ENCODE peak calls at places on chromosomes 6 and 20, in five cellular contexts. One of them, this sample, is unnamed.
A peak's percentile ranks its signal among the peaks of the same experiment; 100 is the strongest.

GRCh38 chr6:5514353-5514752 is 253.0 kb downstream of the FARS2 start:
- DNase-seq in brain microvascular endothelial cell: no peak
- DNase-seq in colonic mucosa: no peak
- DNase-seq in GM20000: peak; percentile 48
- DNase-seq in adrenal gland: no peak
- DNase-seq in this sample: no peak

GRCh38 chr6:39203804-39204495 is 25.3 kb downstream of the KCNK5 start:
- DNase-seq in adrenal gland: no peak
- DNase-seq in brain microvascular endothelial cell: no peak
- DNase-seq in colonic mucosa: peak; percentile 97
- DNase-seq in GM20000: no peak
- DNase-seq in this sample: no peak

GRCh38 chr20:641516-641913 is 11.5 kb downstream of the SRXN1 start:
- DNase-seq in GM20000: no peak
- DNase-seq in brain microvascular endothelial cell: no peak
- DNase-seq in colonic mucosa: no peak
- DNase-seq in adrenal gland: peak; percentile 27
- DNase-seq in this sample: no peak

GRCh38 chr6:99818161-99818560 is 175.9 kb downstream of the MCHR2 start:
- DNase-seq in GM20000: no peak
- DNase-seq in colonic mucosa: no peak
- DNase-seq in brain microvascular endothelial cell: no peak
- DNase-seq in adrenal gland: no peak
- DNase-seq in this sample: no peak

GRCh38 chr6:26089272-26089671 is 2.0 kb downstream of the HFE start:
- DNase-seq in brain microvascular endothelial cell: no peak
- DNase-seq in colonic mucosa: no peak
- DNase-seq in adrenal gland: peak; percentile 11
- DNase-seq in GM20000: no peak
- DNase-seq in this sample: no peak

GRCh38 chr20:61852268-61853072 is 213.2 kb downstream of the TAF4 start:
- DNase-seq in adrenal gland: no peak
- DNase-seq in brain microvascular endothelial cell: no peak
- DNase-seq in GM20000: no peak
- DNase-seq in colonic mucosa: no peak
- DNase-seq in this sample: no peak

GRCh38 chr20:45888681-45889080 is 1.3 kb upstream of the SPATA25 start:
- DNase-seq in GM20000: no peak
- DNase-seq in adrenal gland: no peak
- DNase-seq in colonic mucosa: no peak
- DNase-seq in brain microvascular endothelial cell: no peak
- DNase-seq in this sample: no peak

GRCh38 chr6:3838992-3839867 is 9.9 kb upstream of the FAM50B start:
- DNase-seq in GM20000: no peak
- DNase-seq in adrenal gland: no peak
- DNase-seq in colonic mucosa: no peak
- DNase-seq in brain microvascular endothelial cell: no peak
- DNase-seq in this sample: peak; percentile 43

GRCh38 chr6:162964703-162965140 is 236.9 kb downstream of the PACRG start:
- DNase-seq in GM20000: no peak
- DNase-seq in adrenal gland: peak; percentile 26
- DNase-seq in brain microvascular endothelial cell: peak; percentile 99
- DNase-seq in colonic mucosa: peak; percentile 39
- DNase-seq in this sample: peak; percentile 100

GRCh38 chr6:118277631-118278030 is 270.5 kb upstream of the PLN start:
- DNase-seq in GM20000: no peak
- DNase-seq in colonic mucosa: no peak
- DNase-seq in brain microvascular endothelial cell: no peak
- DNase-seq in adrenal gland: no peak
- DNase-seq in this sample: no peak

GRCh38 chr6:16949696-16950095 is 152.2 kb upstream of the STMND1 start:
- DNase-seq in GM20000: no peak
- DNase-seq in colonic mucosa: no peak
- DNase-seq in adrenal gland: no peak
- DNase-seq in brain microvascular endothelial cell: no peak
- DNase-seq in this sample: peak; percentile 28

GRCh38 chr6:89522778-89523177 is 89.8 kb downstream of the ANKRD6 start:
- DNase-seq in adrenal gland: no peak
- DNase-seq in colonic mucosa: no peak
- DNase-seq in GM20000: no peak
- DNase-seq in brain microvascular endothelial cell: no peak
- DNase-seq in this sample: no peak

GRCh38 chr20:672975-673604 is 2.5 kb downstream of the SCRT2 start:
- DNase-seq in GM20000: no peak
- DNase-seq in brain microvascular endothelial cell: no peak
- DNase-seq in colonic mucosa: no peak
- DNase-seq in adrenal gland: no peak
- DNase-seq in this sample: no peak

GRCh38 chr20:10634683-10635411 is 39.0 kb downstream of the JAG1 start:
- DNase-seq in adrenal gland: no peak
- DNase-seq in brain microvascular endothelial cell: no peak
- DNase-seq in GM20000: no peak
- DNase-seq in colonic mucosa: no peak
- DNase-seq in this sample: peak; percentile 84

GRCh38 chr6:25417206-25417605 is 138.0 kb downstream of the CARMIL1 start:
- DNase-seq in GM20000: no peak
- DNase-seq in brain microvascular endothelial cell: no peak
- DNase-seq in colonic mucosa: no peak
- DNase-seq in adrenal gland: no peak
- DNase-seq in this sample: no peak

GRCh38 chr6:34104186-34104585 is 41.7 kb downstream of the GRM4 start:
- DNase-seq in adrenal gland: no peak
- DNase-seq in brain microvascular endothelial cell: no peak
- DNase-seq in GM20000: no peak
- DNase-seq in colonic mucosa: no peak
- DNase-seq in this sample: no peak

GRCh38 chr6:135419162-135419561 is 78.4 kb downstream of the AHI1 start:
- DNase-seq in colonic mucosa: no peak
- DNase-seq in adrenal gland: no peak
- DNase-seq in brain microvascular endothelial cell: peak; percentile 88
- DNase-seq in GM20000: no peak
- DNase-seq in this sample: peak; percentile 67

GRCh38 chr6:135094403-135094821 is 39.8 kb upstream of the HBS1L start:
- DNase-seq in colonic mucosa: no peak
- DNase-seq in adrenal gland: no peak
- DNase-seq in brain microvascular endothelial cell: no peak
- DNase-seq in GM20000: no peak
- DNase-seq in this sample: no peak

GRCh38 chr6:167766986-167767714 is 59.6 kb upstream of the AFDN start:
- DNase-seq in GM20000: no peak
- DNase-seq in colonic mucosa: no peak
- DNase-seq in brain microvascular endothelial cell: no peak
- DNase-seq in adrenal gland: no peak
- DNase-seq in this sample: no peak

GRCh38 chr6:53042112-53042511 is 23.1 kb upstream of the FBXO9 start:
- DNase-seq in adrenal gland: no peak
- DNase-seq in GM20000: no peak
- DNase-seq in colonic mucosa: no peak
- DNase-seq in brain microvascular endothelial cell: peak; percentile 73
- DNase-seq in this sample: peak; percentile 93

GRCh38 chr6:106257195-106257594 is 68.4 kb downstream of the ATG5 start:
- DNase-seq in colonic mucosa: no peak
- DNase-seq in GM20000: no peak
- DNase-seq in brain microvascular endothelial cell: peak; percentile 52
- DNase-seq in adrenal gland: no peak
- DNase-seq in this sample: peak; percentile 33

GRCh38 chr6:27867051-27867940 is 44.9 kb downstream of the OR2B2 start:
- DNase-seq in adrenal gland: peak; percentile 65
- DNase-seq in GM20000: peak; percentile 69
- DNase-seq in brain microvascular endothelial cell: peak; percentile 65
- DNase-seq in colonic mucosa: peak; percentile 90
- DNase-seq in this sample: peak; percentile 79

GRCh38 chr6:9621276-9621675 is 793.6 kb downstream of the TFAP2A start:
- DNase-seq in adrenal gland: no peak
- DNase-seq in brain microvascular endothelial cell: no peak
- DNase-seq in GM20000: no peak
- DNase-seq in colonic mucosa: no peak
- DNase-seq in this sample: peak; percentile 37

GRCh38 chr6:19399406-19399805 is 437.8 kb upstream of the ID4 start:
- DNase-seq in adrenal gland: no peak
- DNase-seq in GM20000: no peak
- DNase-seq in brain microvascular endothelial cell: peak; percentile 77
- DNase-seq in colonic mucosa: no peak
- DNase-seq in this sample: peak; percentile 31

GRCh38 chr6:89749918-89750317 is 69.7 kb downstream of the MDN1 start:
- DNase-seq in brain microvascular endothelial cell: no peak
- DNase-seq in colonic mucosa: no peak
- DNase-seq in GM20000: no peak
- DNase-seq in adrenal gland: no peak
- DNase-seq in this sample: no peak

GRCh38 chr6:120735641-120736040 is 598.6 kb downstream of the TBC1D32 start:
- DNase-seq in colonic mucosa: no peak
- DNase-seq in GM20000: no peak
- DNase-seq in brain microvascular endothelial cell: peak; percentile 20
- DNase-seq in adrenal gland: no peak
- DNase-seq in this sample: no peak

GRCh38 chr6:44186691-44187025 is 28.0 kb downstream of the CAPN11 start:
- DNase-seq in brain microvascular endothelial cell: no peak
- DNase-seq in GM20000: no peak
- DNase-seq in colonic mucosa: no peak
- DNase-seq in adrenal gland: no peak
- DNase-seq in this sample: no peak

GRCh38 chr20:23507346-23507745 is 16.4 kb downstream of the CST8 start:
- DNase-seq in brain microvascular endothelial cell: no peak
- DNase-seq in adrenal gland: no peak
- DNase-seq in GM20000: no peak
- DNase-seq in colonic mucosa: no peak
- DNase-seq in this sample: no peak
- TF ChIP-seq CTCF in brain microvascular endothelial cell: no peak
- TF ChIP-seq CTCF in adrenal gland: no peak
- TF ChIP-seq CTCF in GM20000: no peak
- TF ChIP-seq CTCF in colonic mucosa: no peak
- TF ChIP-seq CTCF in this sample: no peak

GRCh38 chr6:75568100-75568499 is 33.6 kb upstream of the SENP6 start:
- DNase-seq in adrenal gland: no peak
- DNase-seq in brain microvascular endothelial cell: no peak
- DNase-seq in colonic mucosa: no peak
- DNase-seq in GM20000: no peak
- DNase-seq in this sample: no peak

GRCh38 chr6:75568965-75569364 is 32.7 kb upstream of the SENP6 start:
- DNase-seq in colonic mucosa: no peak
- DNase-seq in GM20000: no peak
- DNase-seq in brain microvascular endothelial cell: no peak
- DNase-seq in adrenal gland: no peak
- DNase-seq in this sample: no peak

GRCh38 chr6:75566137-75566767 is 35.4 kb upstream of the SENP6 start:
- DNase-seq in colonic mucosa: no peak
- DNase-seq in GM20000: no peak
- DNase-seq in adrenal gland: no peak
- DNase-seq in brain microvascular endothelial cell: no peak
- DNase-seq in this sample: no peak

GRCh38 chr6:75557068-75557467 is 44.6 kb upstream of the SENP6 start:
- DNase-seq in brain microvascular endothelial cell: no peak
- DNase-seq in adrenal gland: no peak
- DNase-seq in colonic mucosa: no peak
- DNase-seq in GM20000: no peak
- DNase-seq in this sample: no peak

DNA sequence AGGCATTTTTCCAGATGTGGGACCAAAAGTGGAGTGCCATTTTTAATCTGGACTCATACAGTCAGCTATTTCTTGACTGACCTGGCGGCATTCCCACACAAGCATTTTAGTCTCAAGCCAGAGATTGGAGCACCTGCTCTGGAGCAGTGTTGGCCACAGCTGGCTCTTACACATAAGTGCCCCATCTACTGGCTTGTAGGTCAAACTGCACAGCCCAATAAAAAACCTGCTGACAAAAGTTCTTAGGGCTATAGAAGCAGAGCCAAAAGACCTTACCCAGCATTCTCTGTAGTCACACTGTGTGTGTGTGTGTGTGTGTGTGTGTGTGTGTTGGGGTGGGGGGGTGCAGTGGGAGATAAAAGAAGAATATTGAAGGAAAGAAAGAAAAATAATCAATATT is 38.6 kb upstream of the SENP6 start:
- DNase-seq in GM20000: peak; percentile 28
- DNase-seq in brain microvascular endothelial cell: peak; percentile 16
- DNase-seq in adrenal gland: no peak
- DNase-seq in colonic mucosa: no peak
- DNase-seq in this sample: peak; percentile 42
- TF ChIP-seq CTCF in GM20000: peak; percentile 49
- TF ChIP-seq CTCF in brain microvascular endothelial cell: peak; percentile 70
- TF ChIP-seq CTCF in adrenal gland: no peak
- TF ChIP-seq CTCF in colonic mucosa: peak; percentile 22
- TF ChIP-seq CTCF in this sample: peak; percentile 62

DNA sequence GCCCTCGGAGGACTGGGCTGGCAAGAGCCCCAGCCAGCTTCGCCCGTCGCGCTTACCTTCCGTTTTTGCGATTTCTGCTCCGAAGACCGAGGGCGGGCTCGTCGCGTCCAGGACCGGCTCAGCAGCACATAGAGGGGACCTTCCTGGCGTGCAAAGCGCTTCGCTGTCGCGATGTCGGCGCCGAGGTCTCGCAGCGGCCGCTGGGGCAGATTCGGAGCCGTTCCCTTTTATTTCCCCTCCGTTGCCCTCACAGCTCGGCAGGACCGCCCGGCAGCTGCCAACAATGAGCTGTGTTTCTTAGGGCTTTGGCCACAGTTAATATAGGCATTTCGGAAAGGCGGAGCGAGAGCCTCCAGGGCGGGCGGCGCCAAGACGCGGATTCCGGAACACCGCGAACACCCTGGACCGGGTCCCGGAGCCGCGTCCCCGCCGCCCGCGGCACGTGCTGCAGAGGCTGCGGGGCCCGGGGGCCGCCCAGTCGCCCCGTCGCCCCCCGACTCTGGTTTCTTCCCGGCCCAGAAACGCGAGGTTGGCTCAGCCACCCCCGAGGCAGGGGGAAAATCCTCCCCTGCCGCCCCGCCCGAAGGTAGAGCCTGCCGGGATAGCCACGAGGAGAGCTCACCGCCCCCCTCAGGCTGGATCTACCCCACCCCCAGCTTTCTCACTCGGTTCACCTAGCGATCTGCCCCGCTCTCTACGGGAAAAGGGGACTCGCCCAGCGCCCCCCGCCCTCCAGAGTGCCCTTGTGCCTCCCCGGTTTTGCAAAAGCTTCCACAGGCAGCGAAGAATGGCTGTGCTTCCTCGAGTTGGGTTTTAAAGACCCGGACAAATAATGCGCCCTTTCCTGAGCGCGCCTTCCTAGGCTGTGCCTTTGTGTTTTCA is at the start of gene CITED2:
- DNase-seq in GM20000: peak; percentile 90
- DNase-seq in brain microvascular endothelial cell: peak; percentile 91
- DNase-seq in adrenal gland: peak; percentile 95
- DNase-seq in colonic mucosa: peak; percentile 96
- DNase-seq in this sample: peak; percentile 99
- TF ChIP-seq CTCF in GM20000: no peak
- TF ChIP-seq CTCF in brain microvascular endothelial cell: peak; percentile 43
- TF ChIP-seq CTCF in adrenal gland: peak; percentile 38
- TF ChIP-seq CTCF in colonic mucosa: no peak
- TF ChIP-seq CTCF in this sample: peak; percentile 39

DNA sequence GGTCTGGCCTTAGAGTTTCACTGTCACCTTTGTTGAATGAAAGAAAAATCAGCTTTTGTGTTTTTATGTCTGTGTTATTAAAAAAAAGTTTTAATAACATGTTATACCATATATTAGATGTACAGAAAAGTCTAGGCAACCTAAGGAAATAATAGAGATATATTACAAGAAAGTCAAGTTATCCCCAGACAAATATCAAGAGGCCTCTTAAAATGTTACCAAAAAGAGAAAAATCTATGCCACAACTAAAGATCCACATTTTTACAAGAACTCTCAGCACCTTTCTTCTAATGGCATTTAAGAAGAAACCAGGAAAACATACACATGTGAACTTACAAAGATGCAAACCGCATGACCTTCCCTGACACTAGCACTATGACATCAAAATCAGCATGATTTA is 26.8 kb downstream of the RAMACL start:
- DNase-seq in GM20000: no peak
- DNase-seq in colonic mucosa: no peak
- DNase-seq in adrenal gland: no peak
- DNase-seq in brain microvascular endothelial cell: no peak
- DNase-seq in this sample: no peak
- TF ChIP-seq CTCF in GM20000: no peak
- TF ChIP-seq CTCF in colonic mucosa: no peak
- TF ChIP-seq CTCF in adrenal gland: no peak
- TF ChIP-seq CTCF in brain microvascular endothelial cell: no peak
- TF ChIP-seq CTCF in this sample: no peak